ENCODE peak calls at places on chromosomes 3 and 15, in four cellular contexts. D is heart right ventricle, Z is spleen, V is neural progenitor cell. R is an unnamed sample.

GRCh38 chr3:37872413-37873160 is 10.9 kb downstream of the CTDSPL start:
- DNase-seq in D (no peak), Z (no peak), V (no peak), R (no peak)

GRCh38 chr3:127022849-127023248 is 39.9 kb downstream of the PLXNA1 start:
- DNase-seq in D (no peak), Z (no peak), V (no peak), R (no peak)

GRCh38 chr3:43766672-43767465 is 76.1 kb downstream of the ABHD5 start:
- DNase-seq in D (no peak), Z (no peak), V (no peak), R (no peak)

GRCh38 chr3:142857056-142857455 is 31.8 kb downstream of the PCOLCE2 start:
- DNase-seq in D (peak; percentile 69), Z (no peak), V (peak; percentile 51), R (peak; percentile 34)

GRCh38 chr3:99627062-99627826 is 11.2 kb upstream of the COL8A1 start:
- DNase-seq in D (no peak), Z (no peak), V (no peak), R (peak; percentile 30)

GRCh38 chr3:64264491-64265109 is 39.3 kb upstream of the PRICKLE2 start:
- DNase-seq in D (no peak), Z (no peak), V (no peak), R (no peak)

GRCh38 chr3:155065537-155065936 is 14.6 kb upstream of the MME start:
- DNase-seq in D (no peak), Z (no peak), V (no peak), R (no peak)

GRCh38 chr15:42080585-42081462 is 13.5 kb downstream of the PLA2G4D start:
- DNase-seq in D (no peak), Z (no peak), V (peak; percentile 54), R (no peak)

GRCh38 chr3:48564022-48564421 is 441 bp upstream of the UCN2 start:
- DNase-seq in D (no peak), Z (no peak), V (no peak), R (no peak)

GRCh38 chr3:13189639-13190375 is 116.6 kb upstream of the IQSEC1 start:
- DNase-seq in D (no peak), Z (peak; percentile 76), V (no peak), R (peak; percentile 37)

GRCh38 chr3:12046406-12046805 is 42.2 kb downstream of the SYN2 start:
- DNase-seq in D (no peak), Z (no peak), V (peak; percentile 7), R (peak; percentile 22)

DNA sequence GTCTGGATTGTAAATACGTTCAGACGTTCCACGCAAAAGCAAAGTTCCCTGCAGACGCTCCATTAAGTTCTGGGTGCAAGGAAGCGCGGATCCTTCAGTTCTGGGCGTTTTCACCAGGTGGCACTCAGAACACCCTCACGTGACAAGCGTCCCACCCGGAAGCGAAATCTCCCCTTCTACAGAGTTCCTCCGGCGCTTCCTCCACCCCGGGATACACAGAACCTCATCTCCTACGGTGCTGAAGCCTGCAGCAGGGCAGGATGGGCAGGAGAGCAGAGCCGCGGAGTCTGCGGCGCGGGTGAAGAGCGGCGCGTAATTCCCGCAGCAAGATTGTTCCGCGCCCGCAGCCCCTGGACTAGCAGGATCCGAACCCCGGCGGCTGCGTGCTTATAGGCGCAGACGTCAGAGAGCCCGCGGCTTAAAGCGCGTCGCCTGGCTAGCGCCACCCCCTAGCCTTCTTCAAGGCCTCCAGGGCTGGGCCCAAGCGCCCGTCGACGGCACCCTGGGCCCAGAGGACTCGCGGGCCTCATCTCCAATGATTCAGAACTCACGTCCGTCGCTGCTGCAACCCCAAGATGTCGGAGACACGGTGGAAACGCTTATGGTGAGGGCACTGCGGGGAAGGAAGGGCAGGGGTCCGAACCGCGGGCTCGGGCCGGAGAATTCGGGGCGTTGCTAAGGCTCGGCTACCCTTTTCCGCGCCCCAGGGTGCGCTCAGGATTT is at the start of gene SLC25A38:
- DNase-seq in D (peak; percentile 78), Z (peak; percentile 96), V (peak; percentile 93), R (peak; percentile 87)
- TF ChIP-seq CTCF in D (peak; percentile 21), Z (peak; percentile 55), V (peak; percentile 36), R (peak; percentile 44)

GRCh38 chr15:60120100-60120499 is 116.0 kb downstream of the FOXB1 start:
- DNase-seq in D (no peak), Z (no peak), V (peak; percentile 62), R (no peak)

GRCh38 chr15:60118146-60118545 is 114.0 kb downstream of the FOXB1 start:
- DNase-seq in D (no peak), Z (no peak), V (peak; percentile 90), R (no peak)

GRCh38 chr15:60116456-60117089 is 112.5 kb downstream of the FOXB1 start:
- DNase-seq in D (no peak), Z (no peak), V (peak; percentile 25), R (no peak)

GRCh38 chr15:60119101-60119500 is 115.0 kb downstream of the FOXB1 start:
- DNase-seq in D (no peak), Z (no peak), V (peak; percentile 82), R (no peak)

DNA sequence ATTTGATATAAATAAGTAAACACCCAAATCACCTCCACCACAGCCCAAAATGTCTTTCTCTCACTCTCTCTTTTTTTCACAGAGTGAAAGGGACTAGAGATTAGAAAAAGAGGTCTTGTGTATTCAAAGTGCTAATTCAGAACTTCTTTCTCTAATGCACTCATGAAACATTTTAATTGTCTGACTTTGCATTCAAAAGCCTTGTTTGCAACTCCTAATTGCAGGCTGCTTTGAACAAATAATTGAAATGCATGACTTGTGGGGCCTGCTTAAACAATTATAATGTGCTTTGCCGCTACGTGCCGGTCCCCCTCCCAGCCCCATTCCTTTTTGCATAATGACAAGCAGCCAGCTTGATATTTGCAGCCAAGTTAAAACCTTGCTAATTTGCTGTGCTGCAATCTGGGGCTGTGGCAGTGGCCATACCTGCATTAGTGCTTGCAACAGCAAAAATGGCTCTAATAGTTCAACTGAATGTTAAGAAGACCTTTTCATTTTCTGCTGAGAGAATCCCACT is 114.5 kb downstream of the FOXB1 start:
- DNase-seq in D (no peak), Z (no peak), V (peak; percentile 79), R (no peak)
- H3K4me3 ChIP-seq in D (no peak overlapping the region), Z (no peak overlapping the region), V (peak overlapping the region; percentile 60), R (no peak overlapping the region)

GRCh38 chr3:50585919-50586762 is 16.8 kb downstream of the HEMK1 start:
- DNase-seq in D (no peak), Z (no peak), V (no peak), R (no peak)

GRCh38 chr3:50588759-50589433 is 19.6 kb downstream of the HEMK1 start:
- DNase-seq in D (no peak), Z (no peak), V (no peak), R (no peak)

GRCh38 chr3:50587373-50587772 is 18.1 kb downstream of the HEMK1 start:
- DNase-seq in D (no peak), Z (no peak), V (no peak), R (no peak)

GRCh38 chr3:50586763-50587070 is 17.4 kb downstream of the HEMK1 start:
- DNase-seq in D (no peak), Z (no peak), V (no peak), R (no peak)

DNA sequence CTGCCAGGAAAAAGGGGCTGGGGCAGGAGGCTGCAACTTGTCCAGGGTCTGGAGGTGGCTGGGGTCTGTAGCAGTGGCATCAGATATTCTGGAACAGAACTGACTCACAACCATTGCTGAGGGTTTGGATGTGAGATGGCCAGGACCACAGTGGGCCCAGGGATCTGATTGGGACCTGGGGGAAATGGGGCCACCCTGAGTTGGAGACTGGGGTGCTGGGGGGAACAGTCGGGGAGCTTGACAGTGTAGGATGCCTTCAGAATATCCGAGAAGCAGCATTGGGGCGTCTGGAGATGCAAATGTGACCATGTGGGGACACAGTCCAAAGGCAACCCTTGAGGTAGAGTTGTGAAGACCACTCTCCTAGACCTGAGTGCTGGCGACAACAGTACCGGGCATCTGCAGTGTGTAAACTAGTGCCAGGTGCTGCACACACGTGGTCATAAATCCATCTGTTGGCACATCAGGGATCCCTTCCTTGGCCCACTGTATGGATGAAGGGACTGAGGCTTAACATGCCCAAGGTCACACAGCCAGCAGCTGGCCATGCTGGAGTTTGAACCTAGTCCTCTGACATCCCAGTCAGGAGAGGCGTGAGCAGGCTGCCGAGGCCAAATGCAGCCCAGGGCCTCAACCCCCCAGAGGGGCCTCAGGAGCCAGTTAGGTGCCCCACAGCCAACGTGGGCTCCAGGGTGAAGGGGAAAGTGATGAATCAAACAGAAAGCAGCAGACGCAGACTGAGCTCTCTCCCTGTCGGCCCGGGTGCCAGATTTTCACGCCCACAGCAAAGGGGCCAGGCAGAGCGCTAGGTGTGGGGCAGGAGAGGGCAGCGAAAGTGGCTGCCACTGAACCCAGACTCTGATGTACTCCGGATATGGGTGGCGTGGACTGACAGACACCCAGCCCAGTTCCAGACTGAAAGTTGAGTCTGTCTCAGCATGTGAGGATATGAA is 18.8 kb downstream of the HEMK1 start:
- DNase-seq in D (no peak), Z (no peak), V (no peak), R (no peak)
- H3K27ac ChIP-seq in D (peak overlapping the region; percentile 59), Z (peak overlapping the region; percentile 22), V (no peak overlapping the region), R (no peak overlapping the region)

DNA sequence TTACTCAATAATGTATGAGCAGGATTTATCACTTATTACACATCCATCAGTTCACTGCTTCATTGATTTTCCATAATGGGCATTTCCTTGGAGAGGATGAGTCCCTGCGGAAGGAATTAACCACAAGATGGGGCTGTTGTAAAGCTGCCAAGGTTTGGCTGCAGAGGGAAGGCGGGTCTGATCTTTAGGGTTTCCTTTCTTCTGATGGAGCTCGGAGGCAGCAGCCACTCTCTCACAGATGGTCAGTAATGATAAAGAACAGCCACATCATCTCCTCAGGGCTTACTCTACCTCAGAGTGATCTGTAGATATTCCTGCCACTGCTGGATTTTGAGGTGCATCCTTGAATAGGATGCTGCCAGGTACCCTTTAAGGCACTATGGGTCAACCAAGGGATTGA is 115.2 kb downstream of the USP13 start:
- DNase-seq in D (no peak), Z (no peak), V (peak; percentile 77), R (peak; percentile 59)
- TF ChIP-seq CTCF in D (peak; percentile 12), Z (no peak), V (peak; percentile 88), R (peak; percentile 77)

GRCh38 chr3:151346292-151346691 is 16.9 kb upstream of the P2RY13 start:
- DNase-seq in D (no peak), Z (no peak), V (no peak), R (no peak)

GRCh38 chr3:151351648-151352047 is 22.3 kb upstream of the P2RY13 start:
- DNase-seq in D (no peak), Z (no peak), V (no peak), R (no peak)

GRCh38 chr3:151347432-151347831 is 18.1 kb upstream of the P2RY13 start:
- DNase-seq in D (no peak), Z (peak; percentile 78), V (no peak), R (no peak)

GRCh38 chr3:151351216-151351615 is 21.9 kb upstream of the P2RY13 start:
- DNase-seq in D (no peak), Z (no peak), V (no peak), R (no peak)

DNA sequence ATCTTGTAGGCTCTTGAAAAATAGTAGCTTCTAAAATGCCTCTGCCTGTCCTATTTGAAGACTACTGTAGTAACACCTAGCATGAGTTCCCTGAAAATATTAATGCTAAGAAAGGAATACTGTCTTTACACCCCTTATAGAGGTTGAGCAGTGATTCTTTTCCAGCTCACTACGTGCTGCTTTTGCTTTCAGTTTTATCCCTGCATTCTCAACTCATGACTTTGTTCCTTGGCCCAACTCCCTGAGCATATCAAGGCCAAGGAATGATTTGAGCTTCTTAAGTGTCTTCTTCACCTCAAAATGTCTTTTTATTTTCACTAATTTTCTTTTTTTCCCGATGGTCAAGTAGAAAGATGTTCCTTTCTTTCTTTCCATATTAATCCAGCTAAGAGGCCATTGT is 16.5 kb upstream of the P2RY13 start:
- DNase-seq in D (no peak), Z (no peak), V (no peak), R (no peak)
- H3K4me3 ChIP-seq in D (no peak overlapping the region), Z (no peak overlapping the region), V (no peak overlapping the region), R (no peak overlapping the region)

GRCh38 chr3:187591051-187591450 is 79.1 kb downstream of the SST start:
- DNase-seq in D (no peak), Z (no peak), V (peak; percentile 31), R (no peak)
- H3K27ac ChIP-seq in D (no peak overlapping the region), Z (no peak overlapping the region), V (no peak overlapping the region), R (no peak overlapping the region)